ENCODE peak calls at places on chromosomes 4 and X, in four cellular contexts. One of them, this sample, is unnamed.

GRCh38 chr4:118968006-118968405 is 79.4 kb downstream of the SYNPO2 start:
- DNase-seq in AG09309: peak; percentile 67
- DNase-seq in breast epithelium: no peak
- DNase-seq in aorta: peak; percentile 78
- DNase-seq in this sample: no peak

GRCh38 chrX:139933904-139934303 is 1.1 kb upstream of the ATP11C start:
- DNase-seq in AG09309: no peak
- DNase-seq in aorta: no peak
- DNase-seq in breast epithelium: no peak
- DNase-seq in this sample: no peak

GRCh38 chrX:134715930-134716619 is 57.8 kb upstream of the PLAC1 start:
- DNase-seq in AG09309: no peak
- DNase-seq in breast epithelium: no peak
- DNase-seq in aorta: no peak
- DNase-seq in this sample: no peak

GRCh38 chr4:110014233-110014632 is 101.5 kb downstream of the EGF start:
- DNase-seq in aorta: no peak
- DNase-seq in breast epithelium: no peak
- DNase-seq in AG09309: no peak
- DNase-seq in this sample: no peak

GRCh38 chrX:120419465-120419864 is 49.6 kb downstream of the LAMP2 start:
- DNase-seq in AG09309: no peak
- DNase-seq in aorta: no peak
- DNase-seq in breast epithelium: no peak
- DNase-seq in this sample: no peak

GRCh38 chr4:160352637-160353036 is 1249.8 kb downstream of the RAPGEF2 start:
- DNase-seq in AG09309: no peak
- DNase-seq in breast epithelium: no peak
- DNase-seq in aorta: no peak
- DNase-seq in this sample: no peak

GRCh38 chr4:1535926-1536578 is 129.8 kb upstream of the NKX1-1 start:
- DNase-seq in aorta: peak; percentile 37
- DNase-seq in breast epithelium: no peak
- DNase-seq in AG09309: no peak
- DNase-seq in this sample: no peak

GRCh38 chrX:38717871-38718270 is 83.4 kb upstream of the MID1IP1 start:
- DNase-seq in AG09309: no peak
- DNase-seq in breast epithelium: no peak
- DNase-seq in aorta: no peak
- DNase-seq in this sample: no peak

GRCh38 chr4:119646347-119647071 is 17.9 kb upstream of the PDE5A start:
- DNase-seq in breast epithelium: no peak
- DNase-seq in AG09309: no peak
- DNase-seq in aorta: peak; percentile 63
- DNase-seq in this sample: no peak

GRCh38 chr4:172707622-172708021 is 461.0 kb upstream of the GALNT7 start:
- DNase-seq in AG09309: no peak
- DNase-seq in breast epithelium: no peak
- DNase-seq in aorta: no peak
- DNase-seq in this sample: no peak

GRCh38 chr4:100842856-100843255 is 325.0 kb upstream of the EMCN start:
- DNase-seq in AG09309: no peak
- DNase-seq in breast epithelium: no peak
- DNase-seq in aorta: no peak
- DNase-seq in this sample: no peak

GRCh38 chr4:101288365-101289145 is 58.8 kb downstream of the PPP3CA start:
- DNase-seq in breast epithelium: no peak
- DNase-seq in AG09309: no peak
- DNase-seq in aorta: no peak
- DNase-seq in this sample: no peak

GRCh38 chrX:70422886-70423336 is at the start of gene GDPD2:
- DNase-seq in AG09309: no peak
- DNase-seq in breast epithelium: no peak
- DNase-seq in aorta: no peak
- DNase-seq in this sample: no peak

GRCh38 chrX:13764765-13765164 is 30.2 kb downstream of the OFD1 start:
- DNase-seq in AG09309: no peak
- DNase-seq in breast epithelium: no peak
- DNase-seq in aorta: no peak
- DNase-seq in this sample: no peak

GRCh38 chrX:68648960-68649359 is 1.5 kb downstream of the STARD8 start:
- DNase-seq in aorta: no peak
- DNase-seq in AG09309: no peak
- DNase-seq in breast epithelium: no peak
- DNase-seq in this sample: no peak

GRCh38 chr4:102823464-102823863 is 3.9 kb downstream of the UBE2D3 start:
- DNase-seq in aorta: no peak
- DNase-seq in breast epithelium: no peak
- DNase-seq in AG09309: no peak
- DNase-seq in this sample: no peak

GRCh38 chr4:79540143-79540542 is 132.1 kb upstream of the GK2 start:
- DNase-seq in breast epithelium: no peak
- DNase-seq in AG09309: no peak
- DNase-seq in aorta: no peak
- DNase-seq in this sample: no peak

GRCh38 chrX:150406559-150406958 is 43.4 kb downstream of the MAMLD1 start:
- DNase-seq in AG09309: no peak
- DNase-seq in aorta: no peak
- DNase-seq in breast epithelium: no peak
- DNase-seq in this sample: no peak

GRCh38 chr4:17376205-17376604 is 135.7 kb downstream of the QDPR start:
- DNase-seq in AG09309: no peak
- DNase-seq in aorta: no peak
- DNase-seq in breast epithelium: no peak
- DNase-seq in this sample: no peak

GRCh38 chr4:74205559-74205958 is 47.6 kb downstream of the MTHFD2L start:
- DNase-seq in AG09309: no peak
- DNase-seq in aorta: no peak
- DNase-seq in breast epithelium: no peak
- DNase-seq in this sample: no peak
- H3K4me3 ChIP-seq in AG09309: no peak overlapping the region
- H3K4me3 ChIP-seq in aorta: no peak overlapping the region
- H3K4me3 ChIP-seq in breast epithelium: no peak overlapping the region
- H3K4me3 ChIP-seq in this sample: no peak overlapping the region

GRCh38 chr4:15938182-15938581 is 358 bp downstream of the FGFBP1 start:
- DNase-seq in aorta: no peak
- DNase-seq in breast epithelium: no peak
- DNase-seq in AG09309: no peak
- DNase-seq in this sample: peak; percentile 81

GRCh38 chr4:15934259-15934658 is 4.3 kb downstream of the FGFBP1 start:
- DNase-seq in AG09309: no peak
- DNase-seq in breast epithelium: no peak
- DNase-seq in aorta: no peak
- DNase-seq in this sample: no peak

GRCh38 chr4:15936495-15936894 is 2.0 kb downstream of the FGFBP1 start:
- DNase-seq in breast epithelium: no peak
- DNase-seq in aorta: no peak
- DNase-seq in AG09309: no peak
- DNase-seq in this sample: no peak

GRCh38 chr4:15938640-15939039 is at the start of gene FGFBP1:
- DNase-seq in AG09309: no peak
- DNase-seq in breast epithelium: no peak
- DNase-seq in aorta: no peak
- DNase-seq in this sample: no peak

GRCh38 chr4:15935504-15936392 is 2.8 kb downstream of the FGFBP1 start:
- DNase-seq in AG09309: no peak
- DNase-seq in aorta: no peak
- DNase-seq in breast epithelium: no peak
- DNase-seq in this sample: no peak
- H3K4me3 ChIP-seq in AG09309: no peak overlapping the region
- H3K4me3 ChIP-seq in aorta: no peak overlapping the region
- H3K4me3 ChIP-seq in breast epithelium: no peak overlapping the region
- H3K4me3 ChIP-seq in this sample: no peak overlapping the region

DNA sequence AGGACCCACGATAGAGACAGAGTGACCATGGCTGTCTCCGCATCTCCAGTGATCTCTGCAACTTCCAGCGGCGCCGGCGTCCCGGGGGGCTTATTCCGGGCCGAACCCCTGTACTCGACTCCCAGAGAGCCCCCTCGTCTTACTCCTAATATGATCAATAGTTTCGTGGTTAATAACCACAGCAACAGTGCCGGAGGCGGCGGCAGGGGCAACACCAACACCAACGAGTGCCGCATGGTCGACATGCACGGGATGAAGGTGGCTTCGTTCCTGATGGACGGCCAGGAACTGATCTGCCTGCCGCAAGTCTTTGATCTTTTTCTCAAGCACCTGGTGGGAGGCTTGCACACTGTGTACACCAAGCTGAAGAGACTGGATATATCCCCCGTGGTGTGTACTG is 343 bp downstream of the DACH2 start:
- DNase-seq in AG09309: no peak
- DNase-seq in breast epithelium: no peak
- DNase-seq in aorta: no peak
- DNase-seq in this sample: no peak
- H3K4me3 ChIP-seq in AG09309: peak overlapping the region; percentile 35
- H3K4me3 ChIP-seq in breast epithelium: peak overlapping the region; percentile 65
- H3K4me3 ChIP-seq in aorta: peak overlapping the region; percentile 36
- H3K4me3 ChIP-seq in this sample: peak overlapping the region; percentile 36

GRCh38 chr4:25131396-25131795 is 28.9 kb downstream of the SEPSECS start:
- DNase-seq in breast epithelium: no peak
- DNase-seq in aorta: no peak
- DNase-seq in AG09309: no peak
- DNase-seq in this sample: no peak
- H3K4me3 ChIP-seq in breast epithelium: no peak overlapping the region
- H3K4me3 ChIP-seq in aorta: no peak overlapping the region
- H3K4me3 ChIP-seq in AG09309: no peak overlapping the region
- H3K4me3 ChIP-seq in this sample: no peak overlapping the region

GRCh38 chr4:155208258-155209054 is at the start of gene NPY2R:
- DNase-seq in AG09309: no peak
- DNase-seq in aorta: no peak
- DNase-seq in breast epithelium: no peak
- DNase-seq in this sample: no peak
- H3K4me3 ChIP-seq in AG09309: no peak within 1 kb of the TSS
- H3K4me3 ChIP-seq in aorta: no peak within 1 kb of the TSS
- H3K4me3 ChIP-seq in breast epithelium: peak within 1 kb of the TSS; percentile 62
- H3K4me3 ChIP-seq in this sample: no peak within 1 kb of the TSS

DNA sequence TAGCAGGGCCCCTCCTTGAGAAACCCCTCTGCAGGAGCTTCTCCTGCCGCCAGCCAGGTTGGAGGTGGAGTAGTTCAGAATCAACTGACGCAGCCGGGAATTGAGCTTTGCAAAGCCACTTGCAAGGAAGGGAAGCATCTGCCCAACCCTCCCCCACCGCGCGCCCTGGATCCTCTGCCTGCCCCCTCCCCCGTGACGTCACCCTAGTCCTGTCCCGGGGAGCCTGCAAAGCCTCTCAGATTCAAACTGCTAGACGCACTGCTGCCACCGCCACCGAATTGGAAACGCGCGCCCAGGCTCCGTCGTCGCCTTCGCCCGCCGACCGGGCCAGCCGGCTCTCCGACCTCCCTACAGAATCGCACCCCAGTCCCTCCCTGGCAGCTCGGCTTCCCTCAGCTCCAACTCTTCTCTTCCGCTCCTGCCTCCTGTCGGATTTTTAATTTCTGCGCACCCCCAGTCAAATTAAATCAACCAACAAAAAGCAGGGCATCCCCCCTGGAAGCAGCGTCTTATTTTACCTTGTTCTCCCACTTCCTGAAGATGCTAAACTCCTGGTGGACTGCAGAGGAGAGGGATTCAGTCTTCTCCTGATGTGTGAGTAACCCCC is 3.8 kb downstream of the SLITRK2 start:
- DNase-seq in aorta: peak; percentile 46
- DNase-seq in AG09309: no peak
- DNase-seq in breast epithelium: no peak
- DNase-seq in this sample: no peak
- H3K4me3 ChIP-seq in aorta: no peak overlapping the region
- H3K4me3 ChIP-seq in AG09309: no peak overlapping the region
- H3K4me3 ChIP-seq in breast epithelium: peak overlapping the region; percentile 5
- H3K4me3 ChIP-seq in this sample: no peak overlapping the region

GRCh38 chr4:52713456-52713937 is 37.7 kb downstream of the ERVMER34-1 start:
- DNase-seq in aorta: no peak
- DNase-seq in AG09309: no peak
- DNase-seq in breast epithelium: no peak
- DNase-seq in this sample: no peak
- H3K4me3 ChIP-seq in aorta: peak overlapping the region; percentile 78
- H3K4me3 ChIP-seq in AG09309: peak overlapping the region; percentile 2
- H3K4me3 ChIP-seq in breast epithelium: peak overlapping the region; percentile 98
- H3K4me3 ChIP-seq in this sample: peak overlapping the region; percentile 83

DNA sequence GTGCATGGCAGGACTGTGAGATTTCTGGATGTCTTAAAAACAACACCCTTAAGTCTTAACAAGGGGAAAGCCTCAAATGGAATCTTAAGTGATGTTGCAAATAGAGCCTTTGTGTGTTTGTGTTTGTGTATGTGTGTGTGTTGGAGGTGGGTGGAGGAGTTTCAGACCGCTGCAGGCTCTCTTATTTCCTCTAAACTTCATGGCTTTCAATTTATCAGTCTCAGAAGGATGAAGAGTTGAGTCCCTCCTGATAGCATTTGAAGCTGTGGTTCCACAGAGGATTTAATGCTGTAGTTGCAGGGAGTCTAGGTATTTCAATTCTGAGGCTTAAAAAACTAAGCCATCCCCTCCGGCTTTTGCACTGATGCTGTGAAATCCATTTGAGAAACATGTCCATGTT is 4.3 kb upstream of the AGA start:
- DNase-seq in aorta: no peak
- DNase-seq in breast epithelium: no peak
- DNase-seq in AG09309: no peak
- DNase-seq in this sample: no peak
- H3K4me3 ChIP-seq in aorta: no peak overlapping the region
- H3K4me3 ChIP-seq in breast epithelium: no peak overlapping the region
- H3K4me3 ChIP-seq in AG09309: no peak overlapping the region
- H3K4me3 ChIP-seq in this sample: no peak overlapping the region